ENCODE peak calls at places on chromosomes 13 and 19, in eight cellular contexts. Z, H, Y, L, W, N, D and R are unnamed samples. For H3K4me1, the result is how much of the 10 kb centered on the place peaks cover.

GRCh38 chr13:41916173-41916954 is 44.5 kb downstream of the VWA8 start:
- DNase-seq in L (no peak), Z (peak), N (no peak), Y (no peak), W (no peak), H (peak), D (no peak), R (no peak)

GRCh38 chr19:49997709-49998108 is 27.5 kb downstream of the VRK3 start:
- DNase-seq in N (no peak), Y (no peak), D (no peak), Z (no peak), L (no peak), H (peak), W (peak), R (no peak)

GRCh38 chr13:111913790-111914189 is 153.2 kb upstream of the SOX1 start:
- DNase-seq in D (peak), Z (no peak), H (no peak), N (no peak), L (no peak), Y (no peak), W (no peak), R (no peak)

GRCh38 chr19:18771328-18772242 is 19.5 kb downstream of the COMP start:
- DNase-seq in Z (no peak), N (no peak), L (no peak), D (no peak), H (no peak), W (peak), Y (no peak), R (no peak)

GRCh38 chr19:7355151-7355845 is 6.6 kb downstream of the ARHGEF18 start:
- DNase-seq in Y (no peak), H (no peak), W (no peak), D (no peak), Z (peak), L (no peak), N (no peak), R (no peak)

GRCh38 chr19:42276821-42277220 is 7.8 kb downstream of the CIC start:
- DNase-seq in W (no peak), Z (no peak), H (peak), Y (no peak), D (no peak), L (no peak), N (no peak), R (no peak)

GRCh38 chr19:289651-290538 is 1.3 kb downstream of the PLPP2 start:
- DNase-seq in L (peak), Y (no peak), H (peak), W (peak), Z (peak), D (no peak), N (no peak), R (peak)

GRCh38 chr19:40467007-40467565 is 285 bp downstream of the SPTBN4 start:
- DNase-seq in H (no peak), L (peak), N (no peak), Y (no peak), W (peak), Z (peak), D (no peak), R (no peak)

GRCh38 chr13:108433976-108434375 is 164.5 kb downstream of the TNFSF13B start:
- DNase-seq in N (no peak), L (no peak), H (peak), Z (no peak), W (no peak), Y (no peak), D (no peak), R (no peak)

GRCh38 chr13:45412274-45413049 is 5.7 kb downstream of the SLC25A30 start:
- DNase-seq in H (no peak), N (peak), Z (no peak), W (no peak), Y (no peak), L (no peak), D (peak), R (no peak)

GRCh38 chr19:18432275-18433038 is 5.5 kb downstream of the ISYNA1 start:
- DNase-seq in Z (no peak), W (peak), D (no peak), N (no peak), Y (no peak), L (no peak), H (no peak), R (no peak)

GRCh38 chr13:30340367-30341184 is 33.2 kb upstream of the KATNAL1 start:
- DNase-seq in N (peak), D (peak), Z (peak), L (no peak), W (no peak), H (peak), Y (peak), R (no peak)

GRCh38 chr13:100941377-100941776 is 266.8 kb upstream of the TMTC4 start:
- DNase-seq in L (no peak), Z (no peak), N (no peak), W (no peak), D (no peak), Y (no peak), H (no peak), R (no peak)

GRCh38 chr13:22107549-22107948 is 436.7 kb downstream of the FGF9 start:
- DNase-seq in Z (no peak), L (no peak), H (no peak), W (no peak), D (no peak), N (no peak), Y (no peak), R (no peak)

GRCh38 chr19:11887618-11888531 is at the start of gene ZNF69:
- DNase-seq in Y (peak), L (peak), W (peak), D (peak), Z (peak), H (peak), N (peak), R (peak)

GRCh38 chr19:5369962-5370367 is 29.4 kb upstream of the PTPRS start:
- DNase-seq in Y (no peak), W (peak), L (peak), N (no peak), D (no peak), H (no peak), Z (peak), R (no peak)

GRCh38 chr13:40983725-40984669 is 35.1 kb downstream of the ELF1 start:
- DNase-seq in Y (no peak), H (no peak), D (no peak), L (no peak), W (no peak), N (no peak), Z (no peak), R (peak)

GRCh38 chr19:29516358-29516725 is 9.5 kb upstream of the VSTM2B start:
- DNase-seq in N (peak), Y (no peak), L (peak), Z (no peak), H (no peak), W (no peak), D (no peak), R (no peak)

GRCh38 chr13:51912091-51912490 is 50.3 kb downstream of the CCDC70 start:
- DNase-seq in W (no peak), D (no peak), Y (no peak), H (no peak), N (no peak), L (no peak), Z (no peak), R (no peak)

GRCh38 chr13:113162783-113163685 is 4.6 kb downstream of the PROZ start:
- DNase-seq in D (peak), Y (no peak), H (no peak), N (no peak), W (no peak), L (no peak), Z (peak), R (no peak)

GRCh38 chr13:25886438-25887214 is 165.2 kb downstream of the SHISA2 start:
- DNase-seq in Z (peak), H (peak), Y (no peak), W (no peak), N (no peak), D (no peak), L (no peak), R (no peak)

GRCh38 chr13:111383591-111384440 is 63.4 kb downstream of the TEX29 start:
- DNase-seq in Y (no peak), W (no peak), N (no peak), L (no peak), D (peak), H (no peak), Z (no peak), R (no peak)

GRCh38 chr13:42348576-42348975 is 76.6 kb downstream of the AKAP11 start:
- DNase-seq in D (no peak), Y (no peak), Z (no peak), L (no peak), N (no peak), H (no peak), W (no peak), R (no peak)

GRCh38 chr19:8240274-8241229 is 31.4 kb downstream of the CERS4 start:
- DNase-seq in D (peak), Z (peak), N (peak), L (peak), Y (peak), W (peak), H (peak), R (peak)

GRCh38 chr19:1467228-1467511 is 11.8 kb downstream of the C19orf25 start:
- DNase-seq in W (no peak), L (no peak), H (no peak), Z (no peak), Y (no peak), D (no peak), N (no peak), R (no peak)

DNA sequence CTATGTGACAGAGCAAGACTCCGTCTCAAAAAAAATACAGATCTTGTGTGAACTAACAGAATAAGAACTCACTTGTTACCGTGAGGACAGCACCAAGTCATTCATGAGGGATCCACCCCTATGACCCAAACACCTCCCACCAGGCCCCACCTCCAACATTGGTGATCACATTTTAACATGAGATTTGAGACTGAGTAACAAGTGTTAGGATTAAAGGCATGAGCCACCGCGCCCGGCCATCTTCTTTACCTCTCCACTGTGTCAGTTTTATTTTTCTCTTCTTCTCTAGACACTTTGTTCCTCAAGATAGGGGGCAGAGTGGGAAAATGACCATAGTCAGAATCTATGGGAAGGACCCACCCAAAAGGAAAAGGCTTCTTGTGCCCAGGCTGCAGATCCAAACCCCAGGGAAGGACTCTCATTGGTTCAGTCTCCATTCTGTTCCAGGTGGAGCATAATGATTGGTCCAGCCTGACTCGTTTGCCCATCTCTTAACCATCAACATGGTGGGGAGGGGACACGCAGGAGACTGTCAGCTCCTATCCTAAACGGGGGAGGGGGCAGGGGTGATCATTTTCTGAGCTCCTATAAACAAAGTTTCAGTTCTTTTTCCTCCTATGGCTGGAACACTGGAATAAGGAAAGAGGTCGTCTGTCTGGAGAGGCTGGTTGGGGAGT is 1.3 kb upstream of the CALM3 start:
- DNase-seq in D (no peak), Z (no peak), W (peak), L (no peak), H (no peak), Y (no peak), N (no peak), R (no peak)
- H3K27ac ChIP-seq in D (peak), Z (peak), W (no peak), L (peak), H (peak), Y (peak), N (peak), R (peak)

GRCh38 chr19:31897292-31897691 is 448.1 kb upstream of the ZNF507 start:
- DNase-seq in W (no peak), D (no peak), H (no peak), Z (no peak), Y (no peak), L (no peak), N (no peak), R (no peak)

GRCh38 chr19:31908486-31909255 is 436.7 kb upstream of the ZNF507 start:
- DNase-seq in L (no peak), N (no peak), D (no peak), W (no peak), Z (no peak), H (no peak), Y (no peak), R (no peak)

GRCh38 chr19:31905980-31906948 is 439.1 kb upstream of the ZNF507 start:
- DNase-seq in D (no peak), L (peak), W (no peak), N (peak), Y (peak), H (no peak), Z (peak), R (no peak)

DNA sequence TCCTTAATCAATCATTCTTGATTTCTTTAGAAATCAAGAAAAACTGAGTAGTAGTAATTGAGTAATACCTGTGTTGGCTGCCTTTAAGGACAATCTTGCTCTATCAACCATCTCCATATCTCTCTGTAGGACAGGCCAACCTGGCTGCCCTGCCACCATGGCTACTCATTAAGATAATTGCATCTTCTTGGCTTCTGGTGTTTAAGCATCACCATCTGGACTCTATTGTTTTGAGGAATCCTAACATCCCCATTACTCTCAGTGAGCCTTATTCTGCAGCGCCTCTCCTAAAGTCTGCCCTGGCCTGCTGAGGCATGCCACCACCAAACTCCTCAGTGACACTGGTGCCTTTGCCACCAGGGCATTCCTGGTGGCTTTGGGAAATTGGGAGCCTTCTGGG is 442.6 kb upstream of the ZNF507 start:
- DNase-seq in D (no peak), L (no peak), W (no peak), N (no peak), Z (no peak), Y (no peak), H (no peak), R (no peak)
- H3K4me3 ChIP-seq in D (no peak), L (no peak), W (no peak), N (no peak), Z (no peak), Y (no peak), H (no peak), R (no peak)

GRCh38 chr19:55132453-55133129 is 15.2 kb upstream of the PPP1R12C start:
- DNase-seq in H (no peak), L (no peak), Z (no peak), Y (no peak), W (peak), D (no peak), N (no peak), R (no peak)

GRCh38 chr19:55133639-55134444 is 15.2 kb downstream of the TNNT1 start:
- DNase-seq in N (no peak), W (no peak), Z (no peak), L (no peak), D (no peak), H (no peak), Y (no peak), R (no peak)

GRCh38 chr19:55136399-55137102 is 12.5 kb downstream of the TNNT1 start:
- DNase-seq in D (no peak), L (no peak), N (no peak), W (no peak), H (no peak), Z (no peak), Y (no peak), R (no peak)

GRCh38 chr19:55137915-55138314 is 11.1 kb downstream of the TNNT1 start:
- DNase-seq in L (no peak), D (no peak), Z (no peak), Y (no peak), H (no peak), W (no peak), N (no peak), R (no peak)

DNA sequence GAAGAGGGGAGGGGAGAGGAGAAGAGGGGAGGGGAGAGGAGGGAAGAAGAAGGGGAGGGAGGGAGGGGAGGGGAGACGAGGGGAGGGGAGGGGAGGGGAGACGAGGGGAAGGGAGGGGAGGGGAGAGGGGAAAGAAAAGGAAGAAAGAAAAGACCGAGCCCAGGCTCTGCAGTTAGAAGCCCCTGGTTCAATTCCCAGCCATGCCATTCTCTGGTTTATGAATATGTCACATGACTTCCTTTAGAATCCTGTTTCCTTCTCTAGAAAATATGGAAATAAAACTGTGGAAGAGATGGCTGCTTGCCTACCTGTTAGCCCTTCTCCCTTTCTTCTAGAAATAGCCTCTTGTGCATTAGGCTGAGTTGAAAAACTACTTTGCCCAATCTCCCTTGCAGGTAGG is 14.3 kb downstream of the TNNT1 start:
- DNase-seq in Z (no peak), Y (no peak), H (no peak), N (no peak), L (no peak), W (no peak), D (no peak), R (no peak)
- H3K4me1 ChIP-seq in Z (under half), Y (under half), H (under half), N (under half), L (under half), W (under half), D (under half), R (under half)

GRCh38 chr19:15423130-15423529 is 4.3 kb upstream of the AKAP8L start:
- DNase-seq in Y (no peak), L (no peak), D (no peak), H (no peak), W (no peak), Z (no peak), N (peak), R (no peak)
- H3K27ac ChIP-seq in Y (no peak), L (no peak), D (no peak), H (no peak), W (no peak), Z (no peak), N (no peak), R (no peak)

DNA sequence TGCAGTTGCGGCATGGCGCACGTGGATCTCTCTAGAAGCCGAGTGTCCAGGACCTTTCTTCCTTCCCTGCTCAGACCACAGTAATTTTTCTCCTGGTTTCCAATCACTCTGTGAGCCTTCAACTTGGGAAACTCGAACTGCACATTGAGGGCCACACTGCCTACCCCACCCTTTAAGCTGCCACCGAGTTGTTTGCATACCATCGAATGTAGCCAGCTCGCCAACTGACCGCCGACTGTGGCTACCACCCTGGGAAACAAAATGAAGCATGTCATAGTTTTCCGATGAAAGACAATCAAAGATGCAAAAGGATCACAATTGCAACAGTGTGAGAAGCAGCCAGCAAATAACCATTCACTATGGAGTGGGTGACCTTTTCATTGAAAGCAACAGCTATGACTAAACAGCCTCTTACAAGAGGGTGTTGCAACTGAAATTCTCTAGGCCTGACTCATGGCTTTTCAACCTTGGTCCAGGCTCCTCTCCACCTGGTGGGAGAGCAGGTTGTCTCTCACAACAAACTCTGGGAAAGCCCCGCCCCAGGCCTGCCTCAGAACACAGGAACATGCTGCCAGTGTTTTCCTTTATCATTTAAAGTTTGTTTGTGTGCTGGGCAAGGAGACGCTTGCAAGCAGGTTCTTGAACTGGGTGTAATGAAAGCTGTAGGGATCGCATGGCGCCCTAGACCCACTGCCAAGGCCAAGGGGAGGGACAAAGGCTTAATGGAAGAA is 141.7 kb upstream of the SERP2 start:
- DNase-seq in D (peak), Y (no peak), L (peak), W (peak), H (peak), N (peak), Z (peak), R (no peak)
- H3K4me3 ChIP-seq in D (no peak), Y (no peak), L (no peak), W (no peak), H (no peak), N (no peak), Z (no peak), R (no peak)